ENCODE peak calls at places on chromosome 15, in six cellular contexts. I is PC-3, T is GM23248, A is MM.1S, C is SK-N-SH, E is HCT116. N is an unnamed sample.

GRCh38 chr15:100570282-100570681 is 31.7 kb downstream of the LINS1 start:
- DNase-seq in I (no peak), T (peak; percentile 28), A (no peak), C (no peak), E (no peak), N (no peak)

GRCh38 chr15:43625086-43625485 is 6.5 kb upstream of the STRC start:
- DNase-seq in I (no peak), T (no peak), A (no peak), C (no peak), E (no peak), N (no peak)

GRCh38 chr15:60138397-60138968 is 134.4 kb downstream of the FOXB1 start:
- DNase-seq in I (no peak), T (no peak), A (no peak), C (no peak), E (no peak), N (no peak)

GRCh38 chr15:27091270-27091940 is 120.4 kb downstream of the GABRG3 start:
- DNase-seq in I (peak; percentile 30), T (peak; percentile 57), A (no peak), C (no peak), E (no peak), N (no peak)

GRCh38 chr15:53110999-53111398 is 320.9 kb upstream of the ONECUT1 start:
- DNase-seq in I (no peak), T (no peak), A (no peak), C (no peak), E (no peak), N (peak; percentile 3)

GRCh38 chr15:100763764-100764750 is 115.6 kb upstream of the ALDH1A3 start:
- DNase-seq in I (no peak), T (no peak), A (no peak), C (peak; percentile 8), E (no peak), N (no peak)

GRCh38 chr15:49059491-49059890 is 13.2 kb upstream of the SECISBP2L start:
- DNase-seq in I (no peak), T (no peak), A (no peak), C (no peak), E (no peak), N (no peak)

GRCh38 chr15:39597336-39597735 is 16.5 kb downstream of the THBS1 start:
- DNase-seq in I (peak; percentile 8), T (no peak), A (no peak), C (no peak), E (no peak), N (no peak)

GRCh38 chr15:39579487-39580116 is 1.3 kb upstream of the THBS1 start:
- DNase-seq in I (peak; percentile 89), T (peak; percentile 91), A (no peak), C (no peak), E (peak; percentile 67), N (peak; percentile 87)

GRCh38 chr15:63319065-63319464 is 41.7 kb downstream of the APH1B start:
- DNase-seq in I (no peak), T (no peak), A (no peak), C (no peak), E (no peak), N (no peak)

GRCh38 chr15:35288580-35288979 is 203.5 kb upstream of the NANOGP8 start:
- DNase-seq in I (no peak), T (no peak), A (no peak), C (peak; percentile 62), E (no peak), N (no peak)

GRCh38 chr15:92869977-92870644 is 30.0 kb upstream of the CHD2 start:
- DNase-seq in I (peak; percentile 42), T (peak; percentile 40), A (no peak), C (peak; percentile 28), E (no peak), N (no peak)

GRCh38 chr15:37206690-37207089 is 106.3 kb upstream of the MEIS2 start:
- DNase-seq in I (no peak), T (no peak), A (no peak), C (no peak), E (no peak), N (no peak)

GRCh38 chr15:101068961-101069734 is 150.0 kb downstream of the LRRK1 start:
- DNase-seq in I (no peak), T (peak; percentile 16), A (no peak), C (no peak), E (no peak), N (peak; percentile 93)

GRCh38 chr15:58378241-58379085 is 53.3 kb upstream of the LIPC start:
- DNase-seq in I (peak; percentile 49), T (peak; percentile 68), A (no peak), C (no peak), E (no peak), N (no peak)

GRCh38 chr15:55991841-55992768 is 1.3 kb downstream of the NEDD4 start:
- DNase-seq in I (no peak), T (peak; percentile 49), A (no peak), C (no peak), E (no peak), N (no peak)

GRCh38 chr15:72492733-72493132 is 18.6 kb downstream of the ARIH1 start:
- DNase-seq in I (no peak), T (peak; percentile 42), A (no peak), C (no peak), E (no peak), N (no peak)

GRCh38 chr15:68384451-68385239 is 47.3 kb downstream of the ITGA11 start:
- DNase-seq in I (peak; percentile 89), T (peak; percentile 98), A (no peak), C (peak; percentile 53), E (no peak), N (no peak)

GRCh38 chr15:98983333-98983732 is 24.3 kb downstream of the PGPEP1L start:
- DNase-seq in I (peak; percentile 77), T (peak; percentile 90), A (no peak), C (no peak), E (no peak), N (no peak)

GRCh38 chr15:73602444-73602843 is 30.7 kb downstream of the NPTN start:
- DNase-seq in I (no peak), T (no peak), A (no peak), C (no peak), E (no peak), N (no peak)

GRCh38 chr15:65829150-65829764 is 37.2 kb upstream of the DENND4A start:
- DNase-seq in I (peak; percentile 55), T (peak; percentile 30), A (peak; percentile 50), C (peak; percentile 44), E (peak; percentile 38), N (peak; percentile 16)

GRCh38 chr15:52137432-52138357 is 25.1 kb upstream of the BCL2L10 start:
- DNase-seq in I (no peak), T (no peak), A (no peak), C (no peak), E (no peak), N (no peak)

GRCh38 chr15:69653846-69654245 is 201.2 kb downstream of the RPLP1 start:
- DNase-seq in I (no peak), T (no peak), A (no peak), C (no peak), E (no peak), N (no peak)

GRCh38 chr15:89746386-89746974 is 4.6 kb downstream of the MESP1 start:
- DNase-seq in I (no peak), T (no peak), A (no peak), C (no peak), E (no peak), N (no peak)

GRCh38 chr15:89745768-89746167 is 5.3 kb downstream of the MESP1 start:
- DNase-seq in I (no peak), T (no peak), A (no peak), C (no peak), E (no peak), N (no peak)

GRCh38 chr15:89745131-89745530 is 5.9 kb downstream of the MESP1 start:
- DNase-seq in I (no peak), T (no peak), A (no peak), C (no peak), E (no peak), N (no peak)

GRCh38 chr15:89743011-89743410 is 8.0 kb downstream of the MESP1 start:
- DNase-seq in I (no peak), T (no peak), A (no peak), C (no peak), E (no peak), N (no peak)

GRCh38 chr15:89743594-89743993 is 7.5 kb downstream of the MESP1 start:
- DNase-seq in I (peak; percentile 31), T (no peak), A (no peak), C (no peak), E (no peak), N (no peak)
- H3K9ac ChIP-seq in I (no peak overlapping the region), T (no peak overlapping the region), A (no peak overlapping the region), C (no peak overlapping the region), E (no peak overlapping the region), N (no peak overlapping the region)

DNA sequence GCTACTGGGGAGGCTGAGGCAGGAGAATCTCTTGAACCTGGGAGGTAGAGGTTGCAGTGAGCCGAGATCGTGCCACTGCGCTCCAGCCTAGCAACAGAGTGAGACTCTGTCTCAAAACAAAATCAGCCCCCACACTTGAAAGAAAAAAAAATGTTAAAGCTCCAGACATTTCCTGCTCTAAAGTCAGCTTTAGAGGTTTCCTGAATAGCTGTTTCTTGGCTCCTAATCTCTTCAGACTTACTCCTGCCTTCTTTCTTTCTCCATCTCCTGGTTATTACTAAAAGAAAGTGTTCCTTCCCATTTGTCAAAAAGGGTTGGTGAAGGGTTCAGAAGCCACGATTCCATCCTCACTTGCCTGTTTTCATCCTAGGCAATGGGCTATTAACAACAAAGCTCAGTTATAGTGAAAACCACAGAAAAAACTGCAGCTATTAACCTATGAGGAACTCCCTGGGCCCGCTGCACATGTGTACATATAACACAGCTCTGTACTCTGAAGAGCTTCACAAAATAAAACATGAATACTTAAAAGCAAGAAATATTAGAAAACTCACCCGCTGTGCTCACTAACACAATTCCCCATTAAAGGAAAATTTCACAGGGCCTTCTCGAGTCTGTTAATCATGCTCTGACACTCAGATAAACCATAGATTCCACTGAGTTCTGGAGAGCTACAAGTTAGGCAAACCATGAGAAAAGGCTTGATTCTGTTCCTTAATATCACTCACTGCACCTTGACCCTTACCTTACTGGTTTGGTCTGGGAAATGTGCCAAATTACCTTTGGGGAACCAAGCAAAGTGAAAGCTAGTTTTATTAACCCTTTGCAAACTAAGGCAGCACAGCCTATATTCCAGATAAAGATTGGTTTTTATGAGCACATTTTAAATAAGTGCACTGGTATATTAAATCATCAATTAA is 89.9 kb upstream of the TSPAN3 start:
- DNase-seq in I (peak; percentile 63), T (no peak), A (no peak), C (no peak), E (peak; percentile 26), N (no peak)
- TF ChIP-seq EZH2phosphoT487 in I (no peak), T (no peak), A (no peak), C (no peak), E (no peak), N (no peak)

DNA sequence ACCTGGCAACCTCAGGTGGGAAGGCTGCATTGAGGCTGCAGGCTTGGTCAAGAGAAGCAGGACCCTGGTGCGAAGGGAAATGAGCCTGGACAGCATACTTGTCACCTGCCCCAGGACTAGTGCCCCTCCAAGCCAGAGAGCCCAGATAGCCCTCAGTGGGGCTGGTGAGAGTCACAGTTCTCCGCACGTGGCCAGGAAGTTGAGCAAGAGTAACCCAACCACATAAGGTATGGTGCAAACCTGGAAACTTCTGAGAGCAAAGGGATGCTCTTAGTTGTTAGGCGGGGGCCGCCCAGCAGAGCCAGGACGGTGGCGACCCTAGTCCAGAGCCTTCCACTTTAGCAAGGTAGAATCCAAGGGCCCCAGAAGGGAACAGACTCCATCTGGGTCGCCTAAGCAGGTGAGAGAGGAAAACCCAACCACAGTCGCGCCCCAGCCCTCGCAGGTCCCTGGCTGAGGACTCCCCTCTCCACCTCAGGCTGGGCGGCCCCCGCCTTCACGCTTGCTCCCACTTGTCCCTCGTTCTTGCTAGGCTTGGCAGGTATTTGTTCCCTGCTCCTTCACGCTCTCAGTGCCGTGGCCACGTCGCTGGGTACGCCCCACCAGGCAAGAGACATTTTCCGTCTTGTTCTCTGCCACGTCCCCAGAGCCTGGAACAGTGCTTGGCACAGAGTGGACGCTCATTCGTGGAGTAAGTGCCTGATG is 1.1 kb upstream of the VPS18 start:
- DNase-seq in I (no peak), T (no peak), A (no peak), C (no peak), E (no peak), N (no peak)
- H3K9ac ChIP-seq in I (peak overlapping the region; percentile 70), T (no peak overlapping the region), A (no peak overlapping the region), C (no peak overlapping the region), E (no peak overlapping the region), N (no peak overlapping the region)

GRCh38 chr15:75782926-75783325 is 60.3 kb upstream of the UBE2Q2 start:
- DNase-seq in I (no peak), T (no peak), A (no peak), C (no peak), E (no peak), N (no peak)
- TF ChIP-seq EZH2phosphoT487 in I (no peak), T (no peak), A (no peak), C (no peak), E (no peak), N (no peak)